ENCODE peak calls at places on chromosomes 13 and 19, in four cellular contexts. H is heart left ventricle, I is pancreas, L is sigmoid colon. R is an unnamed sample.

GRCh38 chr13:39862891-39863290 is 207.4 kb downstream of the COG6 start:
- DNase-seq in H (no peak), I (no peak), L (no peak), R (no peak)

GRCh38 chr13:41764558-41764957 is 196.4 kb downstream of the VWA8 start:
- DNase-seq in H (no peak), I (no peak), L (no peak), R (no peak)

GRCh38 chr19:11123076-11123567 is 32.5 kb downstream of the SPC24 start:
- DNase-seq in H (no peak), I (no peak), L (no peak), R (no peak)

GRCh38 chr13:89267734-89268133 is 1596.6 kb downstream of the SLITRK5 start:
- DNase-seq in H (no peak), I (no peak), L (no peak), R (no peak)

GRCh38 chr13:98495627-98496238 is 81.2 kb downstream of the STK24 start:
- DNase-seq in H (no peak), I (no peak), L (no peak), R (no peak)

GRCh38 chr19:46723023-46723461 is 6.1 kb upstream of the PRKD2 start:
- DNase-seq in H (peak; percentile 45), I (no peak), L (no peak), R (no peak)

GRCh38 chr13:75717525-75717924 is 81.4 kb downstream of the LMO7 start:
- DNase-seq in H (no peak), I (no peak), L (no peak), R (no peak)

GRCh38 chr19:50703915-50704548 is 15.6 kb downstream of the SHANK1 start:
- DNase-seq in H (no peak), I (no peak), L (no peak), R (no peak)

GRCh38 chr19:42512130-42512636 is 16.1 kb downstream of the CEACAM1 start:
- DNase-seq in H (no peak), I (no peak), L (no peak), R (no peak)

GRCh38 chr13:49649244-49649962 is 21.1 kb downstream of the ARL11 start:
- DNase-seq in H (no peak), I (no peak), L (no peak), R (no peak)

GRCh38 chr13:33730147-33730546 is 87.8 kb upstream of the RFC3 start:
- DNase-seq in H (no peak), I (no peak), L (no peak), R (no peak)

GRCh38 chr19:44905437-44906160 is at the start of gene APOE:
- DNase-seq in H (no peak), I (no peak), L (no peak), R (no peak)

GRCh38 chr13:28636078-28636477 is 22.9 kb upstream of the POMP start:
- DNase-seq in H (no peak), I (no peak), L (no peak), R (no peak)

GRCh38 chr13:112859817-112860190 is 109.2 kb upstream of the MCF2L start:
- DNase-seq in H (peak; percentile 63), I (no peak), L (no peak), R (no peak)

GRCh38 chr19:48987323-48987722 is 5.8 kb downstream of the GYS1 start:
- DNase-seq in H (no peak), I (no peak), L (no peak), R (no peak)

GRCh38 chr19:48988286-48988685 is 4.8 kb downstream of the GYS1 start:
- DNase-seq in H (no peak), I (no peak), L (no peak), R (no peak)

GRCh38 chr19:48985711-48986110 is 7.4 kb downstream of the GYS1 start:
- DNase-seq in H (no peak), I (no peak), L (no peak), R (no peak)

GRCh38 chr19:48988860-48989259 is 4.2 kb downstream of the GYS1 start:
- DNase-seq in H (no peak), I (no peak), L (no peak), R (no peak)

DNA sequence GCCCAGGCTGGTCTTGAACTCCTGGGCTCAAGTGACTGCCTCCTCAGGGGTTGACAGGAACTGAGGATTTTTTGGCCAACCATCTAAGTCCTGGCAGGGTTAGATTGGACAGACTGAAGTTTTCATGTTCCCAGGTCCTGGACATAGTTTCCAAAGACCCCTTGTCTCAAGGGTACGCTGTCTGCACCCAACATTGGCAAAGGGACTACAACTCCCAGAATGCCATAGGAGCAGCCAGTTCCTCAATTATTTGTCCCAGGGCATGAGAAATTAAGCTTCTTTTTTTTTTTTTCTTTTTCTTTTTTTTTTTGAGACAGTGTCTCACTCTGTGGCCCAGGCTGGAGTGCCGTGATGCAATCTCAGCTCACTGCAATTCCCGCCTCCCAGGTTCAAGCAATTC is 6.9 kb downstream of the GYS1 start:
- DNase-seq in H (no peak), I (no peak), L (no peak), R (no peak)
- H3K36me3 ChIP-seq in H (peaks cover 11% of the 10 kb centered on the region), I (no peaks in the 10 kb centered on the region), L (peaks cover 74% of the 10 kb centered on the region), R (peaks cover 7% of the 10 kb centered on the region)

GRCh38 chr19:30359936-30360335 is 12.2 kb upstream of the ZNF536 start:
- DNase-seq in H (no peak), I (no peak), L (no peak), R (no peak)
- H3K27ac ChIP-seq in H (no peak overlapping the region), I (no peak overlapping the region), L (no peak overlapping the region), R (no peak overlapping the region)

DNA sequence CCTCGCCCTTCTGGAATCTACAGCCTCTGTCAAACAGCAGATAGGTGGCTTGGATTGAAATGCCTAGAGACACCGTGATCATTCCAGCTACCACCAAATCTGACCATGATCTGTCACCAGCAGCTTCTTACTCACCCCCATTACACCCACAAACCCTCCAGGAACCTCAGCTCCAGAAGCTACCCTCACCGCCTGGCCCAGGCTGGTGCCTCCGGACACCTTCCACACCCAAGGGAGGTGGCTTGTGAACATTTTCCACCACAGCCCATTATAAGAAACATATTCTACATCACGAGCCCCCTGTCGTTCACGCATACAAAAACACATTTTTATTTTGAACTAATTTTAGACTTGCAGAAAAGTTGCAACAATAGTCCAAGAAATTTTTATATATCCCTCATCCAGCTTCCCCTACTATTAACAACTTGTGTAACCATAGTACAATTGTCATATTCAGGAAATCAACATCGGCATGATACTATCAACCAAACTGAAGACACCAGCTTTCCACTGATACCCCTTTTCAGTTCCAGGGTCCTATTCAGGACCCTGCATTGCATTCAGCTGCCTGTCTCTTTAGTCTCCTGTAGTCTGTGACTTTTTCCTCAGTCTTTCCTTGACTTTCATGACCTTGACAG is 15.4 kb upstream of the UBE2L5 start:
- DNase-seq in H (no peak), I (no peak), L (no peak), R (no peak)
- TF ChIP-seq CTCF in H (no peak), I (no peak), L (no peak), R (no peak)

GRCh38 chr19:801030-801860 is 4.0 kb downstream of the PTBP1 start:
- DNase-seq in H (peak; percentile 86), I (peak; percentile 66), L (peak; percentile 89), R (no peak)
- H3K36me3 ChIP-seq in H (peaks cover 18% of the 10 kb centered on the region), I (peaks cover 26% of the 10 kb centered on the region), L (peaks cover 37% of the 10 kb centered on the region), R (peaks cover 20% of the 10 kb centered on the region)

GRCh38 chr13:97272526-97272925 is 50.4 kb downstream of the MBNL2 start:
- DNase-seq in H (no peak), I (no peak), L (no peak), R (no peak)

GRCh38 chr13:97266734-97267417 is 44.7 kb downstream of the MBNL2 start:
- DNase-seq in H (no peak), I (no peak), L (no peak), R (no peak)

GRCh38 chr13:97268772-97269171 is 46.6 kb downstream of the MBNL2 start:
- DNase-seq in H (no peak), I (no peak), L (no peak), R (no peak)

GRCh38 chr13:97267418-97268059 is 45.4 kb downstream of the MBNL2 start:
- DNase-seq in H (no peak), I (no peak), L (no peak), R (no peak)

GRCh38 chr13:97269603-97270002 is 47.5 kb downstream of the MBNL2 start:
- DNase-seq in H (no peak), I (no peak), L (no peak), R (no peak)
- H3K27ac ChIP-seq in H (peak overlapping the region; percentile 8), I (no peak overlapping the region), L (peak overlapping the region; percentile 86), R (no peak overlapping the region)

DNA sequence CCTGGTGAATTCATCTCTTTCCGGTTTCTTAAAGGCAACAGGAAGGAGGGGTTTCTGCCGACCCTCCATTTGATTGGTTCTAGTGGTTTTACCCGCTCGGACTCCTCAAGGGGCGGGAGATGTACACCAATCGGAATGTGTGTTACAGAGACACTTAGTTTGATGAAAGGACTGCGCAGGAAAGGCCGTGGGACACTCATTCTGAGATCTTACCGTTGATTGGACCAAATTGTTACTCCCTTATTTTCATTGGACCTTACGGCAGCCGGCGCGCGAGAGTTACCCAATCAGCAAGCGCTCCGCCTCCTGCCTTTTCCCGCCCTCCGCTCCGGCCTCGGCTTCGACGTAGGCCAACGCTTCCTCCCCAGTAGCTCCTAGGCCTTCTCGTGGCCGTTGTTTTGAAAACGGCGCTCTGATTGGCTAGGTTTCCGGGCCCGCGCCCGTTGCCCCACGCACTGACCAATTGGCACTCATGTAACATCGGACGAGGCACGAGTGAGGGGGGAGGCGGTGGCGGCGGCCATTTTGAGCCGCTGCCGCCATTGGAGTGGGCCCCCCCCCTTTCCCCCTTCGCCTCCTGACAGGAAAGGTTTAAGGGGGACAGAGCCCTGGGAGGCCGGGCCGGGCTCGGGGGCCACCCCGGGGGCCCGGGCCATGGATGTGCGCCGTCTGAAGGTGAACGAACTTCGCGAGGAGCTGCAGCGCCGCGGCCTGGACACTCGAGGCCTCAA is at the start of gene HNRNPUL1:
- DNase-seq in H (peak; percentile 99), I (peak; percentile 99), L (peak; percentile 100), R (peak; percentile 100)
- TF ChIP-seq CTCF in H (no peak), I (no peak), L (peak; percentile 8), R (no peak)

GRCh38 chr19:558770-559439 is 13.5 kb upstream of the BSG start:
- DNase-seq in H (peak; percentile 73), I (no peak), L (no peak), R (no peak)

GRCh38 chr19:554817-555216 is 11.0 kb downstream of the GZMM start:
- DNase-seq in H (peak; percentile 25), I (no peak), L (no peak), R (no peak)

GRCh38 chr19:555474-555808 is 11.6 kb downstream of the GZMM start:
- DNase-seq in H (peak; percentile 21), I (no peak), L (no peak), R (no peak)

GRCh38 chr19:556611-557382 is 12.9 kb downstream of the GZMM start:
- DNase-seq in H (peak; percentile 55), I (no peak), L (no peak), R (no peak)
- H3K36me3 ChIP-seq in H (no peaks in the 10 kb centered on the region), I (no peaks in the 10 kb centered on the region), L (no peaks in the 10 kb centered on the region), R (no peaks in the 10 kb centered on the region)

R was measured in CD8-positive, alpha-beta T cell.